ENCODE peak calls at places on chromosomes 13 and 19, in nine cellular contexts. I, U, W, A, Y, V, O, G and D are unnamed samples.
A peak's percentile ranks its signal among the peaks of the same experiment; 100 is the strongest.

GRCh38 chr19:18440421-18440877 is 2.5 kb upstream of the ISYNA1 start:
- DNase-seq in A (no peak), G (no peak), O (no peak), V (no peak), W (peak; percentile 11), U (no peak), I (no peak), Y (no peak), D (no peak)

GRCh38 chr19:27966390-27966816 is 1246.5 kb downstream of the UQCRFS1 start:
- DNase-seq in A (no peak), I (peak; percentile 37), U (no peak), O (peak; percentile 15), W (no peak), G (no peak), Y (peak; percentile 26), V (no peak), D (no peak)

GRCh38 chr13:99351772-99352171 is 44.6 kb upstream of the GPR183 start:
- DNase-seq in A (no peak), U (no peak), V (no peak), Y (no peak), W (no peak), I (no peak), G (no peak), O (no peak), D (no peak)

GRCh38 chr13:114132419-114133121 is at the start of gene RASA3:
- DNase-seq in W (peak; percentile 81), G (no peak), V (peak; percentile 79), O (peak; percentile 81), U (peak; percentile 51), I (peak; percentile 74), Y (peak; percentile 91), A (peak; percentile 51), D (peak; percentile 91)

GRCh38 chr19:38806371-38806770 is 6.4 kb downstream of the LGALS4 start:
- DNase-seq in U (no peak), A (no peak), G (no peak), W (no peak), Y (no peak), I (no peak), O (no peak), V (no peak), D (no peak)

GRCh38 chr13:80132741-80133601 is 208.0 kb downstream of the SPRY2 start:
- DNase-seq in W (peak; percentile 67), Y (peak; percentile 84), I (peak; percentile 74), V (peak; percentile 62), U (no peak), G (peak; percentile 53), A (peak; percentile 72), O (peak; percentile 65), D (no peak)

GRCh38 chr19:38386968-38387549 is 775 bp downstream of the GGN start:
- DNase-seq in I (no peak), A (no peak), Y (no peak), O (peak; percentile 20), U (no peak), G (no peak), W (no peak), V (no peak), D (no peak)

GRCh38 chr19:8850488-8850887 is 18.3 kb downstream of the MBD3L1 start:
- DNase-seq in O (no peak), I (no peak), A (no peak), G (no peak), U (no peak), W (no peak), Y (no peak), V (no peak), D (no peak)

GRCh38 chr19:34220472-34221063 is 33.8 kb upstream of the GARRE1 start:
- DNase-seq in U (no peak), G (peak; percentile 30), O (peak; percentile 70), I (peak; percentile 78), A (peak; percentile 61), V (peak; percentile 53), W (peak; percentile 60), Y (peak; percentile 75), D (no peak)

GRCh38 chr19:17107546-17108452 is 32.2 kb downstream of the MYO9B start:
- DNase-seq in Y (peak; percentile 95), G (peak; percentile 90), V (peak; percentile 98), W (peak; percentile 42), U (peak; percentile 89), A (peak; percentile 74), I (peak; percentile 97), O (peak; percentile 97), D (peak; percentile 90)

DNA sequence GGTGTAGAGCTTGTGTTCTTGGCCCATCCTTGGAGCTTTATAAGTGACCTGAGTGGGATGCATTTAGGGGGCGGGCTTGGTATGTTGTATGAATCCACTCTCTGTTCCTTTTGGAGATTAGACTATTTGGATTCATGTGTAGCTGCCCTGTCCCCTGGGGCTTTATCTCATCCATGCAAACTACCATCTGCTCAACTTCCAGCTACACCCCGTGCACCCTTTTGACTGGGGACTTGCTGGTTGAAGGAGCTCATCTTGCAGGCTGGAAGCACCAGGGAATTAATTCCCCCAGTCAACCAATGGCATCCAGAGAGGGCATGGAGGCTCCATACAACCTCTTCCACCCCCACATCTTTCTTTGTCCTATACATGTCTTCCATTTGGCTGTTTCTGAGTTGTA is 6.1 kb downstream of the CLEC4M start:
- DNase-seq in W (no peak), G (no peak), Y (no peak), V (no peak), I (no peak), A (no peak), U (no peak), O (no peak), D (no peak)
- TF ChIP-seq CTCF in W (no peak), G (no peak), Y (no peak), V (no peak), I (no peak), A (no peak), U (no peak), O (no peak), D (no peak)

GRCh38 chr13:48731957-48732569 is 78.3 kb downstream of the CYSLTR2 start:
- DNase-seq in G (no peak), Y (peak; percentile 42), O (no peak), I (no peak), V (no peak), U (no peak), W (peak; percentile 40), A (no peak), D (no peak)
- TF ChIP-seq CTCF in G (peak; percentile 13), Y (peak; percentile 46), O (peak; percentile 15), I (peak; percentile 33), V (peak; percentile 27), U (peak; percentile 62), W (peak; percentile 58), A (peak; percentile 17), D (peak; percentile 55)

GRCh38 chr19:35883920-35884319 is 15.5 kb downstream of the APLP1 start:
- DNase-seq in I (no peak), W (no peak), V (no peak), Y (no peak), U (no peak), G (no peak), A (no peak), O (no peak), D (no peak)

GRCh38 chr19:35874392-35874930 is 6.1 kb downstream of the APLP1 start:
- DNase-seq in U (no peak), O (no peak), V (no peak), G (no peak), Y (no peak), I (no peak), W (no peak), A (no peak), D (no peak)

GRCh38 chr19:35879770-35880317 is 11.5 kb downstream of the APLP1 start:
- DNase-seq in V (peak; percentile 89), Y (peak; percentile 89), O (peak; percentile 88), A (peak; percentile 89), I (peak; percentile 83), U (peak; percentile 47), W (peak; percentile 88), G (peak; percentile 52), D (peak; percentile 94)

GRCh38 chr19:35882074-35882832 is 13.9 kb downstream of the APLP1 start:
- DNase-seq in O (peak; percentile 87), Y (peak; percentile 87), V (peak; percentile 81), W (peak; percentile 39), G (no peak), U (peak; percentile 56), A (no peak), I (peak; percentile 89), D (no peak)

DNA sequence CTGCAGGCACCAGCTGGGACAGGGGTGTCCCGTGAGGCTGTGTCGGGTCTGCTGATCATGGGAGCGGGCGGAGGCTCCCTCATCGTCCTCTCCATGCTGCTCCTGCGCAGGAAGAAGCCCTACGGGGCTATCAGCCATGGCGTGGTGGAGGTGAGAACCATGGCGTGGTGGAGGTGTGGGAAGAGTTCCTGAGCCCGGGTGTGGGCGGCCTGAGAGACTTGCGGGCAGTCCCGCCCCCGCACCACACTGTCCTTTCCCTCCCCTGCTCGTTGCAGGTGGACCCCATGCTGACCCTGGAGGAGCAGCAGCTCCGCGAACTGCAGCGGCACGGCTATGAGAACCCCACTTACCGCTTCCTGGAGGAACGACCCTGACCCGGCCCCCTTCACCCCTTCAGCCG is 10.7 kb downstream of the APLP1 start:
- DNase-seq in Y (no peak), V (no peak), G (no peak), A (no peak), U (no peak), O (no peak), I (no peak), W (no peak), D (no peak)
- TF ChIP-seq CTCF in Y (no peak), V (no peak), G (no peak), A (no peak), U (no peak), O (no peak), I (no peak), W (no peak), D (no peak)

GRCh38 chr19:14023404-14024235 is 4.3 kb upstream of the RLN3 start:
- DNase-seq in I (peak; percentile 53), U (no peak), Y (peak; percentile 83), W (peak; percentile 36), A (peak; percentile 41), G (no peak), O (no peak), V (peak; percentile 44), D (no peak)
- TF ChIP-seq CTCF in I (peak; percentile 62), U (peak; percentile 56), Y (peak; percentile 70), W (no peak), A (no peak), G (peak; percentile 37), O (peak; percentile 44), V (peak; percentile 46), D (peak; percentile 56)

DNA sequence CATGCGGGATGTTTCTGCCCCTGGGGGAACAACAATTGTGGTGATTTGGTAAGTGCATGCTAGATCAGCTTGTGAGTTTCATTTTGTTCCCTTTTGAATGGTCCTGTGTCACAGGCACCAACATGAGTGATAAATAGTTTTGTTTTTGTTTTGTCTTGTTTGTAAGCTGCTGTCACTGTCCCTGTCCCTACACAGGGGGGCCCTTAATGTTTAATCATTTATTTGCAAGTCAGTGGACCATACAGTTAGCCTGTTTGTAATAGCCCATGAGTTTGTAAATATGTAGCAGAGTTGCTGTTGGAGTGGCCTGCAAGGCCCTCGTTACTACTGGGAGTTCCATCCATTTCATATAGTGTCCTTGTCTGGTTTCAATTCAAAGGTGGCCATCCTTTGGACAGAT is 979.6 kb upstream of the SPRY2 start:
- DNase-seq in O (no peak), G (no peak), U (no peak), V (no peak), W (no peak), Y (no peak), A (no peak), I (no peak), D (no peak)
- TF ChIP-seq CTCF in O (no peak), G (no peak), U (no peak), V (no peak), W (no peak), Y (no peak), A (no peak), I (no peak), D (no peak)